ENCODE peak calls at places on chromosomes 13 and 19, in seven cellular contexts. I is naive thymus-derived CD4-positive, alpha-beta T cell; A is IMR-90; W is body of pancreas; L is tibial nerve; F is effector memory CD4-positive, alpha-beta T cell; V is prostate gland. R is an unnamed sample. For H3K4me1, the result is how much of the 10 kb centered on the place peaks cover.

GRCh38 chr13:110705826-110706569 is at the start of gene CARS2:
- DNase-seq in I (peak), A (peak), W (peak), L (peak), F (peak), V (peak), R (peak)

GRCh38 chr13:61954092-61954491 is 538.4 kb upstream of the PCDH20 start:
- DNase-seq in I (no peak), A (peak), W (no peak), L (no peak), F (no peak), V (no peak), R (no peak)

GRCh38 chr19:15354557-15355296 is 22.4 kb upstream of the BRD4 start:
- DNase-seq in I (no peak), A (no peak), W (no peak), L (no peak), F (no peak), V (no peak), R (no peak)

GRCh38 chr13:106515635-106516254 is 19.7 kb downstream of the EFNB2 start:
- DNase-seq in I (no peak), A (no peak), W (no peak), L (no peak), F (no peak), V (no peak), R (no peak)

GRCh38 chr19:7224205-7224833 is 69.9 kb downstream of the INSR start:
- DNase-seq in I (no peak), A (peak), W (peak), L (peak), F (no peak), V (peak), R (no peak)

GRCh38 chr19:7970716-7971448 is 27.4 kb upstream of the TIMM44 start:
- DNase-seq in I (peak), A (peak), W (no peak), L (peak), F (no peak), V (no peak), R (peak)

GRCh38 chr19:32971012-32971595 is 654 bp downstream of the CEP89 start:
- DNase-seq in I (no peak), A (no peak), W (no peak), L (no peak), F (no peak), V (no peak), R (no peak)

GRCh38 chr19:11480927-11481776 is at the start of gene ELAVL3:
- DNase-seq in I (no peak), A (no peak), W (no peak), L (no peak), F (no peak), V (no peak), R (no peak)

GRCh38 chr19:3665681-3666544 is 34.4 kb downstream of the PIP5K1C start:
- DNase-seq in I (peak), A (no peak), W (peak), L (peak), F (peak), V (peak), R (peak)

GRCh38 chr13:23709521-23709920 is 139.3 kb downstream of the TNFRSF19 start:
- DNase-seq in I (no peak), A (peak), W (no peak), L (no peak), F (no peak), V (no peak), R (no peak)

GRCh38 chr13:43473437-43473836 is 313.3 kb downstream of the ENOX1 start:
- DNase-seq in I (no peak), A (no peak), W (no peak), L (no peak), F (no peak), V (no peak), R (no peak)

GRCh38 chr19:56933014-56933705 is 92.6 kb upstream of the PEG3 start:
- DNase-seq in I (no peak), A (no peak), W (no peak), L (no peak), F (no peak), V (no peak), R (no peak)

GRCh38 chr19:30172643-30173242 is 199.4 kb upstream of the ZNF536 start:
- DNase-seq in I (no peak), A (no peak), W (no peak), L (no peak), F (no peak), V (no peak), R (no peak)

GRCh38 chr19:46056536-46056935 is 15.7 kb upstream of the IGFL4 start:
- DNase-seq in I (no peak), A (no peak), W (no peak), L (no peak), F (no peak), V (no peak), R (no peak)

GRCh38 chr19:54477650-54478049 is 4.6 kb upstream of the CDC42EP5 start:
- DNase-seq in I (no peak), A (no peak), W (no peak), L (no peak), F (no peak), V (no peak), R (no peak)

GRCh38 chr19:42111811-42112210 is 20.4 kb downstream of the POU2F2 start:
- DNase-seq in I (no peak), A (peak), W (no peak), L (no peak), F (no peak), V (no peak), R (no peak)

GRCh38 chr19:10808937-10809655 is 26.9 kb downstream of the TMED1 start:
- DNase-seq in I (no peak), A (peak), W (no peak), L (no peak), F (peak), V (no peak), R (no peak)

GRCh38 chr19:46603752-46604241 is 2.7 kb downstream of the CALM3 start:
- DNase-seq in I (no peak), A (no peak), W (no peak), L (no peak), F (no peak), V (no peak), R (no peak)

GRCh38 chr13:74021507-74021906 is 112.7 kb downstream of the KLF12 start:
- DNase-seq in I (no peak), A (no peak), W (no peak), L (no peak), F (no peak), V (no peak), R (no peak)

GRCh38 chr19:51485960-51486359 is 7.6 kb downstream of the CEACAM18 start:
- DNase-seq in I (no peak), A (no peak), W (no peak), L (no peak), F (no peak), V (no peak), R (no peak)

GRCh38 chr19:38663957-38664502 is 16.6 kb downstream of the ACTN4 start:
- DNase-seq in I (no peak), A (no peak), W (peak), L (no peak), F (no peak), V (no peak), R (no peak)

GRCh38 chr13:113187263-113187669 is 21.2 kb downstream of the PCID2 start:
- DNase-seq in I (no peak), A (peak), W (peak), L (peak), F (no peak), V (no peak), R (peak)

GRCh38 chr19:44345969-44346368 is 10.5 kb downstream of the ZNF112 start:
- DNase-seq in I (no peak), A (no peak), W (no peak), L (no peak), F (no peak), V (no peak), R (no peak)

GRCh38 chr13:92838786-92839185 is 387.8 kb upstream of the GPC6 start:
- DNase-seq in I (no peak), A (peak), W (no peak), L (no peak), F (no peak), V (no peak), R (no peak)

GRCh38 chr13:74290324-74290773 is 156.1 kb upstream of the KLF12 start:
- DNase-seq in I (peak), A (peak), W (peak), L (no peak), F (peak), V (peak), R (no peak)

GRCh38 chr13:106865706-106866288 is 297.9 kb upstream of the ARGLU1 start:
- DNase-seq in I (no peak), A (no peak), W (no peak), L (no peak), F (no peak), V (no peak), R (no peak)

GRCh38 chr13:44294868-44295267 is 78.8 kb upstream of the SERP2 start:
- DNase-seq in I (no peak), A (no peak), W (no peak), L (no peak), F (no peak), V (no peak), R (no peak)

GRCh38 chr19:58450836-58451357 is 525 bp upstream of the ZNF324B start:
- DNase-seq in I (no peak), A (no peak), W (peak), L (peak), F (no peak), V (peak), R (no peak)

GRCh38 chr13:87661471-87661870 is 9.7 kb upstream of the SLITRK5 start:
- DNase-seq in I (no peak), A (peak), W (no peak), L (no peak), F (no peak), V (no peak), R (no peak)

GRCh38 chr13:45707701-45708100 is 5.6 kb downstream of the CBY2 start:
- DNase-seq in I (no peak), A (no peak), W (no peak), L (no peak), F (no peak), V (no peak), R (no peak)

GRCh38 chr13:47908200-47908902 is 92.7 kb downstream of the SUCLA2 start:
- DNase-seq in I (no peak), A (peak), W (no peak), L (no peak), F (no peak), V (no peak), R (no peak)

GRCh38 chr19:12065100-12065538 is 588 bp downstream of the ZNF844 start:
- DNase-seq in I (peak), A (peak), W (peak), L (peak), F (no peak), V (peak), R (peak)

GRCh38 chr19:55027472-55028337 is 10.4 kb downstream of the GP6 start:
- DNase-seq in I (no peak), A (no peak), W (no peak), L (no peak), F (no peak), V (no peak), R (no peak)

GRCh38 chr19:12647490-12648071 is 19.0 kb downstream of the MAN2B1 start:
- DNase-seq in I (no peak), A (no peak), W (peak), L (peak), F (no peak), V (peak), R (peak)

GRCh38 chr13:113724780-113725315 is 34.2 kb upstream of the TMEM255B start:
- DNase-seq in I (peak), A (peak), W (peak), L (peak), F (peak), V (peak), R (peak)

GRCh38 chr13:112791662-112792440 is 102.0 kb downstream of the ATP11A start:
- DNase-seq in I (no peak), A (no peak), W (no peak), L (no peak), F (no peak), V (no peak), R (peak)

GRCh38 chr19:32317045-32317444 is 28.4 kb upstream of the ZNF507 start:
- DNase-seq in I (no peak), A (no peak), W (no peak), L (no peak), F (no peak), V (no peak), R (no peak)

GRCh38 chr19:13923194-13923987 is 14.8 kb downstream of the PODNL1 start:
- DNase-seq in I (no peak), A (no peak), W (no peak), L (no peak), F (no peak), V (no peak), R (no peak)
- H3K4me1 ChIP-seq in I (under half), A (under half), W (under half), L (under half), F (under half), V (under half), R (under half)

GRCh38 chr19:1410136-1410786 is 2.9 kb downstream of the DAZAP1 start:
- DNase-seq in I (no peak), A (peak), W (peak), L (no peak), F (no peak), V (no peak), R (peak)
- H3K27ac ChIP-seq in I (peak), A (peak), W (peak), L (peak), F (peak), V (peak), R (peak)

GRCh38 chr19:49767967-49768581 is 1.3 kb downstream of the AP2A1 start:
- DNase-seq in I (no peak), A (no peak), W (no peak), L (no peak), F (no peak), V (no peak), R (no peak)
- H3K4me1 ChIP-seq in I (under half), A (under half), W (under half), L (under half), F (under half), V (under half), R (under half)

GRCh38 chr13:39859898-39860297 is 204.4 kb downstream of the COG6 start:
- DNase-seq in I (no peak), A (no peak), W (no peak), L (no peak), F (no peak), V (no peak), R (no peak)

GRCh38 chr13:39856714-39857113 is 201.3 kb downstream of the COG6 start:
- DNase-seq in I (no peak), A (no peak), W (no peak), L (no peak), F (no peak), V (no peak), R (no peak)

GRCh38 chr13:39855236-39855635 is 199.8 kb downstream of the COG6 start:
- DNase-seq in I (no peak), A (no peak), W (no peak), L (no peak), F (no peak), V (no peak), R (no peak)

GRCh38 chr13:39862891-39863290 is 207.4 kb downstream of the COG6 start:
- DNase-seq in I (no peak), A (no peak), W (no peak), L (no peak), F (no peak), V (no peak), R (no peak)

GRCh38 chr13:39858794-39859193 is 203.3 kb downstream of the COG6 start:
- DNase-seq in I (no peak), A (no peak), W (no peak), L (no peak), F (no peak), V (no peak), R (no peak)
- H3K27ac ChIP-seq in I (no peak), A (no peak), W (no peak), L (no peak), F (no peak), V (no peak), R (no peak)

GRCh38 chr13:33256148-33256547 is 29.4 kb downstream of the STARD13 start:
- DNase-seq in I (no peak), A (no peak), W (no peak), L (no peak), F (no peak), V (no peak), R (no peak)
- H3K4me1 ChIP-seq in I (under half), A (under half), W (under half), L (under half), F (under half), V (under half), R (under half)

GRCh38 chr13:80334582-80335260 is 6.2 kb downstream of the SPRY2 start:
- DNase-seq in I (no peak), A (peak), W (no peak), L (no peak), F (no peak), V (no peak), R (no peak)

GRCh38 chr13:80337011-80337688 is 3.8 kb downstream of the SPRY2 start:
- DNase-seq in I (no peak), A (no peak), W (no peak), L (no peak), F (no peak), V (peak), R (no peak)

GRCh38 chr13:80338781-80339577 is 1.9 kb downstream of the SPRY2 start:
- DNase-seq in I (no peak), A (peak), W (peak), L (peak), F (no peak), V (peak), R (peak)

GRCh38 chr13:80337706-80338105 is 3.2 kb downstream of the SPRY2 start:
- DNase-seq in I (no peak), A (no peak), W (no peak), L (no peak), F (no peak), V (no peak), R (no peak)

GRCh38 chr13:80336335-80336734 is 4.6 kb downstream of the SPRY2 start:
- DNase-seq in I (no peak), A (peak), W (no peak), L (no peak), F (no peak), V (no peak), R (no peak)
- H3K27ac ChIP-seq in I (no peak), A (no peak), W (no peak), L (peak), F (no peak), V (peak), R (peak)

R was measured in left lung.